ENCODE peak calls at places on chromosomes 16 and 17, in nine cellular contexts. Q, X, R, V, K, A, M, D and F are unnamed samples.

GRCh38 chr17:16287563-16288027 is 65.7 kb downstream of the CENPV start:
- DNase-seq in Q (peak), X (no peak), R (no peak), V (no peak), K (no peak), A (no peak), M (peak), D (peak), F (no peak)

GRCh38 chr17:9016941-9017552 is 4.3 kb upstream of the NTN1 start:
- DNase-seq in Q (no peak), X (no peak), R (no peak), V (no peak), K (no peak), A (no peak), M (no peak), D (no peak), F (no peak)

GRCh38 chr16:23092801-23093117 is 56.5 kb downstream of the USP31 start:
- DNase-seq in Q (no peak), X (no peak), R (no peak), V (no peak), K (no peak), A (no peak), M (no peak), D (no peak), F (no peak)

GRCh38 chr17:45261577-45262515 is at the start of gene SPATA32:
- DNase-seq in Q (peak), X (peak), R (no peak), V (no peak), K (peak), A (peak), M (peak), D (peak), F (peak)

GRCh38 chr17:76909971-76910760 is 42.0 kb downstream of the MGAT5B start:
- DNase-seq in Q (peak), X (no peak), R (peak), V (peak), K (peak), A (peak), M (peak), D (peak), F (no peak)

GRCh38 chr16:70433456-70434103 is 5.3 kb downstream of the ST3GAL2 start:
- DNase-seq in Q (peak), X (peak), R (no peak), V (no peak), K (no peak), A (peak), M (peak), D (peak), F (peak)

GRCh38 chr17:55420776-55421178 is 858 bp downstream of the MMD start:
- DNase-seq in Q (no peak), X (peak), R (no peak), V (no peak), K (peak), A (peak), M (peak), D (peak), F (peak)

GRCh38 chr17:75587718-75588545 is at the start of gene MYO15B:
- DNase-seq in Q (peak), X (peak), R (no peak), V (no peak), K (peak), A (peak), M (no peak), D (peak), F (peak)

GRCh38 chr16:88141580-88141979 is 190.3 kb downstream of the BANP start:
- DNase-seq in Q (no peak), X (no peak), R (no peak), V (no peak), K (peak), A (no peak), M (no peak), D (no peak), F (no peak)

GRCh38 chr17:538096-538973 is 176.3 kb downstream of the VPS53 start:
- DNase-seq in Q (peak), X (no peak), R (no peak), V (no peak), K (no peak), A (no peak), M (no peak), D (peak), F (no peak)

GRCh38 chr17:55818026-55818425 is 67.2 kb downstream of the PCTP start:
- DNase-seq in Q (no peak), X (no peak), R (no peak), V (no peak), K (no peak), A (no peak), M (no peak), D (no peak), F (no peak)

GRCh38 chr16:3625911-3626732 is 14.7 kb upstream of the SLX4 start:
- DNase-seq in Q (peak), X (no peak), R (no peak), V (no peak), K (no peak), A (no peak), M (peak), D (peak), F (no peak)

GRCh38 chr16:80599466-80599865 is 58.7 kb downstream of the DYNLRB2 start:
- DNase-seq in Q (peak), X (no peak), R (no peak), V (no peak), K (no peak), A (no peak), M (no peak), D (no peak), F (no peak)

GRCh38 chr16:80114699-80115098 is 426.1 kb upstream of the DYNLRB2 start:
- DNase-seq in Q (no peak), X (no peak), R (no peak), V (no peak), K (no peak), A (no peak), M (no peak), D (no peak), F (no peak)

GRCh38 chr17:28370035-28370743 is at the start of gene VTN:
- DNase-seq in Q (peak), X (peak), R (no peak), V (no peak), K (peak), A (peak), M (no peak), D (peak), F (no peak)

GRCh38 chr17:1186214-1186820 is 6.5 kb upstream of the ABR start:
- DNase-seq in Q (no peak), X (peak), R (no peak), V (no peak), K (no peak), A (no peak), M (no peak), D (no peak), F (no peak)

GRCh38 chr17:50382931-50383330 is 9.9 kb downstream of the EME1 start:
- DNase-seq in Q (no peak), X (no peak), R (no peak), V (no peak), K (no peak), A (no peak), M (no peak), D (no peak), F (no peak)

GRCh38 chr17:7632492-7632894 is 2.6 kb downstream of the SHBG start:
- DNase-seq in Q (peak), X (no peak), R (peak), V (no peak), K (peak), A (no peak), M (peak), D (peak), F (no peak)

DNA sequence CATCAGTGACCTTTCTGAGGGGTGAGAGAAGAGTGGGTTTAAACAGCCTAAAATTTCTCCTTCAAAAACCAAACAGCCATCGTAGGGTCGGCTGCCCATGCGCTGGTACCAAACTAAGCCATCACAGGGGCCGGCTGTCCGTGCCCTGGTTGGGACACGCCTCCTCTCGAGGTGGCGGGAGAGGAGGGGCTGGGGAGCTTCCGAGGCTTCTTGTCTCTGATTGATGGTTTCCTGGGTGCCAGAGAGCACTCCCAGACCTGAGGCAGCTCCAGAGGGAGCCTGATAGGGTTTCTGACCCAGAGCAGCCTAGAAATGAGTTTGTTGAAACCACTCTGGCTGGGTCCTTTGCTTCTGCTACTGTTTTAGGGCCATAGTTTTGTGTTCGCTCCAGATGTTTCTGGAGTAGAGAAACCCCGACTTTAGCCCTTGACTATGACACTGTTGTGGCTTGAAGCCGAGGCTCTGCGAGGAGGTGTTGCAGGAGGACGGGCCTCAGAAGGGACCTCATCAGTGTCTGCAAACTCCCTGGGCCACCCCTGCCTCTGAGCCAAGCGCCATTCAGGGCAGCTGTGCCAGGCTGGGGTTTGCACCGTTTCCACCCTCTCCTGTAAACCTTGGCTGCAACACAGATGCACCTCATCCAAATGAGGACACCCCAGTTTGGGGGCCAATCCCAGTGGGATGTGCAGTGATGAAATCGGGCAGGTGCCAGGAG is 6.2 kb downstream of the ZNF276 start:
- DNase-seq in Q (no peak), X (no peak), R (no peak), V (no peak), K (no peak), A (no peak), M (no peak), D (no peak), F (no peak)
- H3K27ac ChIP-seq in Q (no peak), X (no peak), R (no peak), V (no peak), K (no peak), A (no peak), M (no peak), D (no peak), F (no peak)

GRCh38 chr16:83418565-83418964 is 389.2 kb upstream of the HSBP1 start:
- DNase-seq in Q (no peak), X (no peak), R (no peak), V (no peak), K (no peak), A (no peak), M (no peak), D (no peak), F (no peak)
- TF ChIP-seq CTCF in Q (no peak), X (no peak), R (peak), V (no peak), K (no peak), A (no peak), M (peak), D (no peak), F (no peak)

DNA sequence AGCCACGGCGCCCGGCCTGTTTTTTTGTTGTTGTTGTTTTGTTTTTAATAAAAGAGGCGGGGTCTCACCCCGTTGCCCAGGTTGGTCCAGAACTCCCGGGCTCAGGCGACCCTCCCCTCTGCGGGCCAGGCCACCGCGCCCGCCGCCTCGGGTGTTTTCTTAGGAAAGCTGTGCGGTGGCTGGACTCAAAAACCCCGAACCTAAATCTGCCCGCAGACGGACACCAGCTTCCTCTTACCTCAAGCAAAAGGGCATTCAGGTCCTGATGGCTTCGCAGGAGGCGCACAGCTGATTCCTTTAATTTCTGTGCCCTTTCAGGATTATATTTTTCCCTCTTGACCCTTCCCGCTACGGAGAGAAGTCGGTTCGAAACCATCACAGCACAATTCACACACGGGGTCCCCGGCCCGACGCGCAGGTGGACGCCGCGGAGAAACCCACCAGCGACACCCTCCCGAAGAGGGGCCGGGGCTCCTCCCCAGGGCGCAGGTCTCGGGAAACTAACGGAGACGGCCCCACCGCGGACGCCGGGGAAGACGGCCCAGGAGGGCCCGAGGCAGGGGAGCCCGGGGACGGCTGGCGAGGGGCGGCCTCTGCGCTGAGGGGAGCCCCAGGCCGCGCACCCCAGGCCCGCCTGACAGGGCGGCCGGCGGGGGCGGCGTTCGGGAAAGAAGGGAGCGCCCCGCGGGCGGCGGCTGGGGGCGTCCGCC is 653 bp downstream of the FANCA start:
- DNase-seq in Q (no peak), X (no peak), R (no peak), V (no peak), K (no peak), A (no peak), M (peak), D (no peak), F (no peak)
- H3K4me3 ChIP-seq in Q (peak), X (peak), R (peak), V (peak), K (peak), A (peak), M (peak), D (peak), F (peak)

GRCh38 chr16:11676799-11677198 is 8.5 kb downstream of the SNN start:
- DNase-seq in Q (no peak), X (no peak), R (no peak), V (no peak), K (no peak), A (no peak), M (no peak), D (no peak), F (no peak)
- H3K27ac ChIP-seq in Q (no peak), X (peak), R (no peak), V (peak), K (no peak), A (peak), M (peak), D (peak), F (peak)